ENCODE peak calls at places on chromosome 22, in nine cellular contexts. M is WTC11, U is AML-193, W is tibial nerve, O is psoas muscle, K is globus pallidus, Z is fibroblast of the aortic adventitia, V is Calu3, R is left lung. Q is an unnamed sample.

GRCh38 chr22:33923660-33924246 is 3.5 kb upstream of the LARGE1 start:
- DNase-seq in M (peak), U (peak), W (peak), O (no peak), K (peak), Z (peak), V (peak), R (no peak), Q (peak)

GRCh38 chr22:22380098-22381030 is 128.2 kb downstream of the ZNF280B start:
- DNase-seq in M (peak), U (no peak), W (no peak), O (no peak), K (no peak), Z (no peak), V (peak), R (no peak), Q (peak)

GRCh38 chr22:45533731-45534130 is 31.0 kb downstream of the FBLN1 start:
- DNase-seq in M (no peak), U (no peak), W (no peak), O (no peak), K (no peak), Z (no peak), V (no peak), R (no peak), Q (no peak)

GRCh38 chr22:40031766-40032470 is 37.2 kb downstream of the FAM83F start:
- DNase-seq in M (no peak), U (no peak), W (no peak), O (peak), K (no peak), Z (peak), V (no peak), R (no peak), Q (no peak)

GRCh38 chr22:48729499-48730171 is 1098.0 kb downstream of the BRD1 start:
- DNase-seq in M (no peak), U (no peak), W (no peak), O (no peak), K (no peak), Z (no peak), V (no peak), R (peak), Q (no peak)

GRCh38 chr22:24145446-24146189 is 35.7 kb upstream of the SUSD2 start:
- DNase-seq in M (no peak), U (no peak), W (no peak), O (no peak), K (no peak), Z (no peak), V (no peak), R (no peak), Q (peak)

GRCh38 chr22:27601195-27601594 is 200.4 kb downstream of the MN1 start:
- DNase-seq in M (no peak), U (no peak), W (no peak), O (no peak), K (no peak), Z (peak), V (no peak), R (no peak), Q (no peak)

GRCh38 chr22:36351921-36352774 is 35.6 kb downstream of the MYH9 start:
- DNase-seq in M (no peak), U (no peak), W (no peak), O (no peak), K (no peak), Z (no peak), V (no peak), R (peak), Q (no peak)

GRCh38 chr22:44743804-44744211 is 8.6 kb upstream of the ARHGAP8 start:
- DNase-seq in M (no peak), U (no peak), W (no peak), O (no peak), K (no peak), Z (no peak), V (no peak), R (no peak), Q (no peak)

GRCh38 chr22:50282361-50283144 is 12.4 kb upstream of the MAPK11 start:
- DNase-seq in M (no peak), U (no peak), W (no peak), O (no peak), K (no peak), Z (peak), V (peak), R (no peak), Q (no peak)

GRCh38 chr22:19105456-19105855 is 16.8 kb downstream of the DGCR2 start:
- DNase-seq in M (no peak), U (no peak), W (no peak), O (peak), K (no peak), Z (no peak), V (no peak), R (no peak), Q (no peak)

GRCh38 chr22:36352775-36353507 is 34.8 kb downstream of the MYH9 start:
- DNase-seq in M (no peak), U (no peak), W (peak), O (peak), K (no peak), Z (peak), V (peak), R (peak), Q (peak)